ENCODE peak calls at places on chromosomes 5 and 9, in eight cellular contexts. One of them, this sample, is unnamed.
A peak's percentile ranks its signal among the peaks of the same experiment; 100 is the strongest.

GRCh38 chr9:6907772-6908381 is 150.1 kb downstream of the KDM4C start:
- DNase-seq in dorsolateral prefrontal cortex: no peak
- DNase-seq in neural progenitor cell: no peak
- DNase-seq in suprapubic skin: no peak
- DNase-seq in A549: peak; percentile 49
- DNase-seq in lower lobe of right lung: no peak
- DNase-seq in pancreas: no peak
- DNase-seq in ovary: no peak
- DNase-seq in this sample: no peak

GRCh38 chr5:103375356-103375755 is 116.8 kb downstream of the MACIR start:
- DNase-seq in lower lobe of right lung: no peak
- DNase-seq in pancreas: no peak
- DNase-seq in neural progenitor cell: no peak
- DNase-seq in ovary: no peak
- DNase-seq in suprapubic skin: no peak
- DNase-seq in A549: peak; percentile 4
- DNase-seq in dorsolateral prefrontal cortex: no peak
- DNase-seq in this sample: no peak

GRCh38 chr5:125058185-125058826 is 311.9 kb upstream of the ZNF608 start:
- DNase-seq in pancreas: no peak
- DNase-seq in dorsolateral prefrontal cortex: no peak
- DNase-seq in lower lobe of right lung: no peak
- DNase-seq in neural progenitor cell: peak; percentile 20
- DNase-seq in A549: no peak
- DNase-seq in ovary: no peak
- DNase-seq in suprapubic skin: no peak
- DNase-seq in this sample: no peak

GRCh38 chr5:16679863-16680262 is 63.1 kb upstream of the RETREG1 start:
- DNase-seq in A549: no peak
- DNase-seq in lower lobe of right lung: no peak
- DNase-seq in dorsolateral prefrontal cortex: no peak
- DNase-seq in pancreas: no peak
- DNase-seq in suprapubic skin: no peak
- DNase-seq in neural progenitor cell: peak; percentile 35
- DNase-seq in ovary: no peak
- DNase-seq in this sample: no peak

GRCh38 chr5:40485021-40485998 is 194.4 kb upstream of the PTGER4 start:
- DNase-seq in dorsolateral prefrontal cortex: no peak
- DNase-seq in suprapubic skin: no peak
- DNase-seq in neural progenitor cell: no peak
- DNase-seq in ovary: no peak
- DNase-seq in A549: no peak
- DNase-seq in pancreas: no peak
- DNase-seq in lower lobe of right lung: no peak
- DNase-seq in this sample: no peak

GRCh38 chr5:149583394-149583793 is 2.1 kb downstream of the ARHGEF37 start:
- DNase-seq in suprapubic skin: no peak
- DNase-seq in lower lobe of right lung: no peak
- DNase-seq in A549: no peak
- DNase-seq in pancreas: peak; percentile 69
- DNase-seq in dorsolateral prefrontal cortex: peak; percentile 56
- DNase-seq in neural progenitor cell: no peak
- DNase-seq in ovary: no peak
- DNase-seq in this sample: no peak

GRCh38 chr5:124828731-124829130 is 82.3 kb upstream of the ZNF608 start:
- DNase-seq in pancreas: no peak
- DNase-seq in dorsolateral prefrontal cortex: no peak
- DNase-seq in lower lobe of right lung: no peak
- DNase-seq in A549: no peak
- DNase-seq in neural progenitor cell: no peak
- DNase-seq in ovary: no peak
- DNase-seq in suprapubic skin: no peak
- DNase-seq in this sample: no peak

GRCh38 chr9:78029601-78030552 is 1.7 kb downstream of the GNAQ start:
- DNase-seq in ovary: no peak
- DNase-seq in A549: peak; percentile 23
- DNase-seq in lower lobe of right lung: peak; percentile 47
- DNase-seq in dorsolateral prefrontal cortex: no peak
- DNase-seq in suprapubic skin: no peak
- DNase-seq in pancreas: no peak
- DNase-seq in neural progenitor cell: peak; percentile 53
- DNase-seq in this sample: no peak

GRCh38 chr9:131633491-131634031 is 88.2 kb downstream of the PRRT1B start:
- DNase-seq in neural progenitor cell: no peak
- DNase-seq in A549: no peak
- DNase-seq in dorsolateral prefrontal cortex: no peak
- DNase-seq in lower lobe of right lung: no peak
- DNase-seq in suprapubic skin: no peak
- DNase-seq in ovary: no peak
- DNase-seq in pancreas: no peak
- DNase-seq in this sample: no peak

GRCh38 chr9:91212592-91213243 is 149.0 kb downstream of the AUH start:
- DNase-seq in lower lobe of right lung: no peak
- DNase-seq in neural progenitor cell: no peak
- DNase-seq in suprapubic skin: no peak
- DNase-seq in pancreas: no peak
- DNase-seq in ovary: no peak
- DNase-seq in A549: no peak
- DNase-seq in dorsolateral prefrontal cortex: no peak
- DNase-seq in this sample: no peak

GRCh38 chr9:133184971-133185370 is 21.3 kb upstream of the GBGT1 start:
- DNase-seq in lower lobe of right lung: no peak
- DNase-seq in ovary: peak; percentile 47
- DNase-seq in dorsolateral prefrontal cortex: no peak
- DNase-seq in suprapubic skin: peak; percentile 59
- DNase-seq in pancreas: peak; percentile 30
- DNase-seq in neural progenitor cell: peak; percentile 59
- DNase-seq in A549: peak; percentile 76
- DNase-seq in this sample: peak; percentile 43

GRCh38 chr9:137314561-137315560 is 12.8 kb upstream of the NRARP start:
- DNase-seq in A549: no peak
- DNase-seq in lower lobe of right lung: no peak
- DNase-seq in suprapubic skin: peak; percentile 63
- DNase-seq in pancreas: peak; percentile 32
- DNase-seq in dorsolateral prefrontal cortex: peak; percentile 47
- DNase-seq in neural progenitor cell: peak; percentile 50
- DNase-seq in ovary: peak; percentile 38
- DNase-seq in this sample: peak; percentile 35

GRCh38 chr9:137315581-137316011 is 13.5 kb upstream of the NRARP start:
- DNase-seq in A549: peak; percentile 14
- DNase-seq in pancreas: no peak
- DNase-seq in neural progenitor cell: no peak
- DNase-seq in dorsolateral prefrontal cortex: no peak
- DNase-seq in lower lobe of right lung: no peak
- DNase-seq in suprapubic skin: peak; percentile 63
- DNase-seq in ovary: no peak
- DNase-seq in this sample: no peak

GRCh38 chr9:137312852-137313325 is 10.8 kb upstream of the NRARP start:
- DNase-seq in lower lobe of right lung: no peak
- DNase-seq in neural progenitor cell: peak; percentile 1
- DNase-seq in pancreas: no peak
- DNase-seq in suprapubic skin: peak; percentile 68
- DNase-seq in dorsolateral prefrontal cortex: no peak
- DNase-seq in ovary: no peak
- DNase-seq in A549: peak; percentile 20
- DNase-seq in this sample: no peak

GRCh38 chr9:137313326-137313920 is 11.4 kb upstream of the NRARP start:
- DNase-seq in suprapubic skin: peak; percentile 60
- DNase-seq in lower lobe of right lung: no peak
- DNase-seq in dorsolateral prefrontal cortex: no peak
- DNase-seq in ovary: no peak
- DNase-seq in pancreas: no peak
- DNase-seq in neural progenitor cell: no peak
- DNase-seq in A549: peak; percentile 27
- DNase-seq in this sample: no peak

GRCh38 chr9:137313956-137314560 is 12.0 kb upstream of the NRARP start:
- DNase-seq in lower lobe of right lung: no peak
- DNase-seq in neural progenitor cell: peak; percentile 2
- DNase-seq in dorsolateral prefrontal cortex: no peak
- DNase-seq in A549: peak; percentile 20
- DNase-seq in pancreas: peak; percentile 15
- DNase-seq in ovary: no peak
- DNase-seq in suprapubic skin: peak; percentile 61
- DNase-seq in this sample: peak; percentile 39
- H3K4me3 ChIP-seq in lower lobe of right lung: no peak overlapping the region
- H3K4me3 ChIP-seq in neural progenitor cell: no peak overlapping the region
- H3K4me3 ChIP-seq in dorsolateral prefrontal cortex: no peak overlapping the region
- H3K4me3 ChIP-seq in A549: no peak overlapping the region
- H3K4me3 ChIP-seq in pancreas: no peak overlapping the region
- H3K4me3 ChIP-seq in ovary: no peak overlapping the region
- H3K4me3 ChIP-seq in suprapubic skin: no peak overlapping the region
- H3K4me3 ChIP-seq in this sample: no peak overlapping the region

GRCh38 chr5:174306345-174307030 is 261.0 kb downstream of the NSG2 start:
- DNase-seq in neural progenitor cell: no peak
- DNase-seq in lower lobe of right lung: no peak
- DNase-seq in dorsolateral prefrontal cortex: no peak
- DNase-seq in ovary: no peak
- DNase-seq in pancreas: no peak
- DNase-seq in suprapubic skin: no peak
- DNase-seq in A549: no peak
- DNase-seq in this sample: no peak

GRCh38 chr5:174307656-174308271 is 262.3 kb downstream of the NSG2 start:
- DNase-seq in pancreas: peak; percentile 29
- DNase-seq in A549: no peak
- DNase-seq in dorsolateral prefrontal cortex: no peak
- DNase-seq in neural progenitor cell: no peak
- DNase-seq in ovary: no peak
- DNase-seq in lower lobe of right lung: no peak
- DNase-seq in suprapubic skin: no peak
- DNase-seq in this sample: no peak

GRCh38 chr5:174305241-174305681 is 259.8 kb downstream of the NSG2 start:
- DNase-seq in dorsolateral prefrontal cortex: no peak
- DNase-seq in ovary: no peak
- DNase-seq in pancreas: no peak
- DNase-seq in suprapubic skin: no peak
- DNase-seq in neural progenitor cell: no peak
- DNase-seq in lower lobe of right lung: no peak
- DNase-seq in A549: no peak
- DNase-seq in this sample: no peak

GRCh38 chr5:174309131-174309845 is 263.8 kb downstream of the NSG2 start:
- DNase-seq in dorsolateral prefrontal cortex: no peak
- DNase-seq in ovary: no peak
- DNase-seq in suprapubic skin: no peak
- DNase-seq in neural progenitor cell: no peak
- DNase-seq in pancreas: no peak
- DNase-seq in A549: no peak
- DNase-seq in lower lobe of right lung: no peak
- DNase-seq in this sample: no peak

DNA sequence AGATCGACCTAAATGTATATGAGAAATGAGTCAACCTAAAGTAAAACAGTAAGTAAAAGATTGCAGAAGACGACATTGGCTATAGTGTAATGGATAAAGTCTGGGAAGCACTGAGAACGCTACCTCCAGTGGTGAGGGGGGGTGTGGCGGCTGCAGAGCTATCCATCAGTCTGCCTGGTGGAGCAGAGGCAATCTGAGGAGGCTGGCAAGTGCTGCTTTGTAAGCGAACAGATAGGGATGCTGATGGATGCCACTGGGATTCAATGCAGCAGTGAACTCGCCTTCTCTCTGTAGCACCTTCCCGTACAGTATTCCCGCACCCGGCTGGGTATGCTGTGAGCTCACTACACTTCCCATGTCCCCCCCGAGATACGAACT is 261.5 kb downstream of the NSG2 start:
- DNase-seq in lower lobe of right lung: no peak
- DNase-seq in dorsolateral prefrontal cortex: no peak
- DNase-seq in A549: no peak
- DNase-seq in neural progenitor cell: no peak
- DNase-seq in ovary: no peak
- DNase-seq in pancreas: no peak
- DNase-seq in suprapubic skin: no peak
- DNase-seq in this sample: no peak
- TF ChIP-seq CTCF in lower lobe of right lung: no peak
- TF ChIP-seq CTCF in dorsolateral prefrontal cortex: no peak
- TF ChIP-seq CTCF in A549: no peak
- TF ChIP-seq CTCF in neural progenitor cell: no peak
- TF ChIP-seq CTCF in ovary: no peak
- TF ChIP-seq CTCF in pancreas: no peak
- TF ChIP-seq CTCF in suprapubic skin: no peak
- TF ChIP-seq CTCF in this sample: no peak

GRCh38 chr5:57492632-57493031 is 10.0 kb upstream of the ACTBL2 start:
- DNase-seq in ovary: no peak
- DNase-seq in dorsolateral prefrontal cortex: no peak
- DNase-seq in neural progenitor cell: no peak
- DNase-seq in A549: no peak
- DNase-seq in pancreas: no peak
- DNase-seq in lower lobe of right lung: no peak
- DNase-seq in suprapubic skin: no peak
- DNase-seq in this sample: no peak
- H3K27ac ChIP-seq in ovary: no peak overlapping the region
- H3K27ac ChIP-seq in dorsolateral prefrontal cortex: peak overlapping the region; percentile 56
- H3K27ac ChIP-seq in neural progenitor cell: no peak overlapping the region
- H3K27ac ChIP-seq in A549: no peak overlapping the region
- H3K27ac ChIP-seq in pancreas: no peak overlapping the region
- H3K27ac ChIP-seq in lower lobe of right lung: no peak overlapping the region
- H3K27ac ChIP-seq in suprapubic skin: no peak overlapping the region
- H3K27ac ChIP-seq in this sample: no peak overlapping the region

GRCh38 chr5:132421442-132421841 is 51.9 kb downstream of the SLC22A5 start:
- DNase-seq in neural progenitor cell: no peak
- DNase-seq in ovary: no peak
- DNase-seq in lower lobe of right lung: no peak
- DNase-seq in A549: no peak
- DNase-seq in pancreas: no peak
- DNase-seq in suprapubic skin: no peak
- DNase-seq in dorsolateral prefrontal cortex: no peak
- DNase-seq in this sample: no peak

GRCh38 chr5:132425009-132425937 is 55.8 kb downstream of the SLC22A5 start:
- DNase-seq in pancreas: no peak
- DNase-seq in A549: no peak
- DNase-seq in ovary: no peak
- DNase-seq in lower lobe of right lung: no peak
- DNase-seq in neural progenitor cell: no peak
- DNase-seq in suprapubic skin: no peak
- DNase-seq in dorsolateral prefrontal cortex: no peak
- DNase-seq in this sample: no peak

GRCh38 chr5:132422720-132423442 is 53.4 kb downstream of the SLC22A5 start:
- DNase-seq in suprapubic skin: no peak
- DNase-seq in dorsolateral prefrontal cortex: no peak
- DNase-seq in A549: peak; percentile 22
- DNase-seq in ovary: no peak
- DNase-seq in lower lobe of right lung: peak; percentile 78
- DNase-seq in pancreas: peak; percentile 78
- DNase-seq in neural progenitor cell: no peak
- DNase-seq in this sample: peak; percentile 73

GRCh38 chr5:132424167-132424935 is 54.8 kb downstream of the SLC22A5 start:
- DNase-seq in suprapubic skin: no peak
- DNase-seq in lower lobe of right lung: no peak
- DNase-seq in pancreas: no peak
- DNase-seq in ovary: no peak
- DNase-seq in A549: no peak
- DNase-seq in dorsolateral prefrontal cortex: no peak
- DNase-seq in neural progenitor cell: no peak
- DNase-seq in this sample: no peak

DNA sequence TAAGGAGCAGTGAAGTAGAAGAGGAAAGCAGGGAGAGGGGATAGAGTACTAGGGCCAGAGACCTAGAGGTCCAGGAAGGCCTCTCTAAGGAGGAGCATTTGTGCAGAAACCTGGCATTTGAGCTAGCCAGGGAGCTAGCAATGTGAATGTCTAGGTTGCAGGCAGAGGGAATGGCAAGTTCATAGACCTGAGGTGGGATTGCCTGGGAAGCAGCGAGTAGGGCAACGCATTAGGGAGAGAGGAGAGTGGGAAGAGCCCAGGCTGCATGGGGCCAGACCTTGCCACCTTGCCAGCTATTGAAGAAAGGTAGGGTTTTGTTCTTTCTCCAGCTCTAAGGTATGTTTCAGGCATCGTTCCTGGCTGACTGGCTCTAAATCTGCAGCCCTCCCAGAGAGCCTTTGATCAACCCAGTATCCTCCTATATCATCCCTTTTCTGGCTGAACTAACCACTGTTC is 54.0 kb downstream of the SLC22A5 start:
- DNase-seq in lower lobe of right lung: no peak
- DNase-seq in ovary: no peak
- DNase-seq in neural progenitor cell: no peak
- DNase-seq in A549: no peak
- DNase-seq in pancreas: no peak
- DNase-seq in dorsolateral prefrontal cortex: no peak
- DNase-seq in suprapubic skin: no peak
- DNase-seq in this sample: no peak
- H3K4me3 ChIP-seq in lower lobe of right lung: no peak overlapping the region
- H3K4me3 ChIP-seq in ovary: no peak overlapping the region
- H3K4me3 ChIP-seq in neural progenitor cell: no peak overlapping the region
- H3K4me3 ChIP-seq in A549: no peak overlapping the region
- H3K4me3 ChIP-seq in pancreas: no peak overlapping the region
- H3K4me3 ChIP-seq in dorsolateral prefrontal cortex: no peak overlapping the region
- H3K4me3 ChIP-seq in suprapubic skin: no peak overlapping the region
- H3K4me3 ChIP-seq in this sample: no peak overlapping the region

This sample was measured in heart left ventricle.